ENCODE peak calls at places on chromosome X, in seven cellular contexts. L is right atrium auricular region, P is suprapubic skin, G is AG04450, F is prostate gland, N is NB4, B is A673. C is an unnamed sample.

GRCh38 chrX:131513159-131513914 is 30.5 kb upstream of the OR13H1 start:
- DNase-seq in L (no peak), P (no peak), G (no peak), F (no peak), N (no peak), B (no peak), C (no peak)

GRCh38 chrX:140141444-140142029 is 176.2 kb upstream of the CXorf66 start:
- DNase-seq in L (no peak), P (no peak), G (no peak), F (peak), N (peak), B (peak), C (peak)

GRCh38 chrX:45009371-45010000 is 136.5 kb downstream of the KDM6A start:
- DNase-seq in L (no peak), P (no peak), G (no peak), F (no peak), N (no peak), B (no peak), C (no peak)

GRCh38 chrX:104697264-104697663 is 131.3 kb downstream of the IL1RAPL2 start:
- DNase-seq in L (no peak), P (no peak), G (no peak), F (no peak), N (no peak), B (no peak), C (no peak)

GRCh38 chrX:51420610-51421009 is 75.8 kb downstream of the NUDT11 start:
- DNase-seq in L (no peak), P (no peak), G (peak), F (peak), N (peak), B (peak), C (peak)

GRCh38 chrX:64204701-64205440 is 637 bp downstream of the AMER1 start:
- DNase-seq in L (no peak), P (no peak), G (no peak), F (peak), N (peak), B (peak), C (peak)

GRCh38 chrX:129679856-129680255 is 25.1 kb upstream of the APLN start:
- DNase-seq in L (no peak), P (no peak), G (no peak), F (peak), N (no peak), B (no peak), C (no peak)

GRCh38 chrX:72201836-72202536 is 20.4 kb downstream of the PIN4 start:
- DNase-seq in L (no peak), P (no peak), G (peak), F (no peak), N (no peak), B (peak), C (peak)

GRCh38 chrX:97895751-97896150 is 1012.0 kb downstream of the RPA4 start:
- DNase-seq in L (no peak), P (no peak), G (no peak), F (no peak), N (no peak), B (no peak), C (peak)

GRCh38 chrX:128927363-128927762 is 595.9 kb downstream of the SMARCA1 start:
- DNase-seq in L (no peak), P (no peak), G (no peak), F (no peak), N (no peak), B (no peak), C (no peak)

GRCh38 chrX:65745992-65746391 is 78.5 kb downstream of the MSN start:
- DNase-seq in L (no peak), P (no peak), G (no peak), F (peak), N (peak), B (no peak), C (peak)

GRCh38 chrX:129637217-129638109 is 17.3 kb downstream of the APLN start:
- DNase-seq in L (peak), P (peak), G (no peak), F (peak), N (peak), B (peak), C (peak)

GRCh38 chrX:145190801-145191389 is 56.4 kb upstream of the SPANXN1 start:
- DNase-seq in L (no peak), P (no peak), G (no peak), F (no peak), N (peak), B (peak), C (peak)

GRCh38 chrX:49190783-49191032 is 4.5 kb upstream of the PRICKLE3 start:
- DNase-seq in L (peak), P (peak), G (no peak), F (no peak), N (no peak), B (no peak), C (no peak)

GRCh38 chrX:126551306-126551705 is 1.3 kb downstream of the DCAF12L1 start:
- DNase-seq in L (no peak), P (no peak), G (no peak), F (no peak), N (no peak), B (no peak), C (no peak)

DNA sequence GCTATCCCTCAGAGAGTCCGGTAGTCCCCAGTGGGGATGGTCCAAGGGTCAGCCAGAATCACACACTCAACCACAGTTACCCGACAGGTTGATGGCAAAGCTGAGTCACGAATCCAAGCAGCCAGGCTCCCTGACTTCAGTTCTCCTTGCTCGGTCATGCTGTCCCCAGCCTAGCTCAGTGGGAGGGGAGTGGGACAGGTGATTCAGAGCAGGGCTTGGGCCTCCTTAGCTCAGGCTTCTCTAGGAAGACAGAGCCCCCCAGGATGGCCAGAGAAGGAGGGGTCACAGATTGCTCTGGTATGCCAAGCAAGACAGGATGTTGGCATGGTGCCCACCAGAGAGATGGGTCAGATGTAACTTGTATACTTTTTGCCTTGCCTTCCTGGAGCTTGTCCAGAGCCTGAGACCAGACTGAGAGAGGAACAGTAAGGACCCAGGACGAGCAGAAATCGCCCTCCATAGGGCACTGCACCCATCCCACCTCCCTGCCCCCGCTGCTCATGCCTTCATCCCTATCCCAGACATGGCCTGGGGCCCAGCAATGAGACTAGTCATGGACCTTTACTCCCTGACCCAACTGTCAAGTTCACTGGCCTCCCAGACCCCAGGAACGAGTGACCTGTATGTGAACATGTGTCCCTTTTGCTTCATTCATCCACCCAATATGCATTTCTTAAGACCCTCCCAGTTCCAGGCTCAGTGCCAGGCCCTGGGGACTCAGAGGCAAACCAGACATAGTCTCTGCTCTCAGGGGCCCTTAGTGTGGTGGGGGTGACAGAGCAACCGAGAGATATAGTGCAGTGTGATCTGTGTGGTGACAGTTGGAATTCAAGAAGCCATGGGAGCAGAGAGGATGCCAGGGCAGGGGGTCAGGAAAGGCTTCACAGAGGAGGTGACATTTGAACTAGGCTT is 66.8 kb downstream of the EFNB1 start:
- DNase-seq in L (peak), P (no peak), G (peak), F (peak), N (no peak), B (peak), C (peak)
- H3K4me3 ChIP-seq in L (peak), P (peak), G (no peak), F (no peak), N (no peak), B (no peak), C (no peak)

GRCh38 chrX:5233830-5234229 is 994.8 kb downstream of the NLGN4X start:
- DNase-seq in L (no peak), P (no peak), G (no peak), F (no peak), N (no peak), B (no peak), C (no peak)

GRCh38 chrX:5236749-5237148 is 991.9 kb downstream of the NLGN4X start:
- DNase-seq in L (no peak), P (no peak), G (no peak), F (no peak), N (no peak), B (peak), C (no peak)

GRCh38 chrX:5236096-5236495 is 992.6 kb downstream of the NLGN4X start:
- DNase-seq in L (no peak), P (no peak), G (no peak), F (no peak), N (peak), B (peak), C (no peak)
- TF ChIP-seq CTCF in L (no peak), P (no peak), G (no peak), F (no peak), N (peak), B (peak), C (no peak)

GRCh38 chrX:40473460-40474204 is 107.1 kb upstream of the ATP6AP2 start:
- DNase-seq in L (no peak), P (no peak), G (no peak), F (no peak), N (peak), B (no peak), C (no peak)
- H3K4me3 ChIP-seq in L (no peak), P (no peak), G (no peak), F (no peak), N (no peak), B (no peak), C (no peak)

DNA sequence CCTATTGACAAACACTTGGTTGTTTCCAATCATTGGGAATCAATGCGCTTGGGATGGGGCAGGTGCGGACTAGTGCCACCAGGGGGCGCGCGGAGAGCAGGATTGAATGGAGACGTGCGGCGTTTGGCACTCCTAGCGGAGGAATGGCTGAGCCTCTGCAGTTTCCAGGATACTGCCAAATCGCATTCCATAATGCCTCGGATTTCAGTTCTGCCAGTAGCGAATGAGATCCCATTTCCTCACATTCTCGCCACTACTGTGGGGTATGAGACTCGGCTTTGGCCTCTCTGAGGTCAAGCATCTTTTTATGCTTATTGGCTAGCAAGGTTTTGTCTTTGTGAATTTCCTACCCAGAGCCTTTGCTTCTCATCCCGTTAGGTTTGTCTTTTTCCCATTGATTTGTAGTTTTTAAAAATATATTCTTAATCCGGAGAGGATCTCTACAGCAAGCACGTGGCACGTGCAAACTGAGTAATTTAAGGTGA is 28.7 kb downstream of the CLDN34 start:
- DNase-seq in L (peak), P (peak), G (peak), F (peak), N (peak), B (peak), C (peak)
- TF ChIP-seq CTCF in L (peak), P (peak), G (peak), F (peak), N (peak), B (peak), C (peak)

C was measured in choroid plexus epithelial cell.